ENCODE peak calls at places on chromosomes 2 and 18, in five cellular contexts. Y is HepG2, I is HEK293T, H is GM12878, C is SK-N-SH. L is an unnamed sample.

GRCh38 chr18:41731887-41732286 is 223.1 kb upstream of the PIK3C3 start:
- DNase-seq in Y (no peak), I (no peak), H (no peak), C (no peak), L (no peak)

GRCh38 chr18:78814321-78814720 is 165.3 kb upstream of the SALL3 start:
- DNase-seq in Y (peak), I (no peak), H (no peak), C (no peak), L (no peak)

GRCh38 chr2:85694052-85695025 is at the start of gene GNLY:
- DNase-seq in Y (no peak), I (no peak), H (no peak), C (no peak), L (no peak)

GRCh38 chr2:160289803-160290202 is 89.7 kb upstream of the ITGB6 start:
- DNase-seq in Y (no peak), I (no peak), H (no peak), C (no peak), L (no peak)

GRCh38 chr18:57502624-57503023 is 67.5 kb downstream of the ONECUT2 start:
- DNase-seq in Y (no peak), I (no peak), H (no peak), C (no peak), L (no peak)

GRCh38 chr2:73244580-73244979 is 10.5 kb downstream of the CCT7 start:
- DNase-seq in Y (no peak), I (no peak), H (no peak), C (no peak), L (no peak)

GRCh38 chr2:207141381-207141780 is 24.4 kb downstream of the KLF7 start:
- DNase-seq in Y (no peak), I (no peak), H (no peak), C (no peak), L (no peak)

GRCh38 chr2:37387143-37387835 is 42.9 kb downstream of the QPCT start:
- DNase-seq in Y (no peak), I (no peak), H (no peak), C (peak), L (no peak)

GRCh38 chr2:45578056-45578843 is 32.8 kb downstream of the SRBD1 start:
- DNase-seq in Y (peak), I (peak), H (no peak), C (peak), L (peak)

GRCh38 chr18:58247363-58247834 is 203.4 kb downstream of the NEDD4L start:
- DNase-seq in Y (no peak), I (no peak), H (no peak), C (no peak), L (no peak)

GRCh38 chr2:182541268-182541667 is 114.4 kb upstream of the PDE1A start:
- DNase-seq in Y (no peak), I (no peak), H (no peak), C (no peak), L (no peak)

GRCh38 chr2:47089083-47089464 is 66.0 kb downstream of the STPG4 start:
- DNase-seq in Y (peak), I (no peak), H (no peak), C (peak), L (peak)

GRCh38 chr18:3447035-3447894 is 2.7 kb upstream of the TGIF1 start:
- DNase-seq in Y (no peak), I (peak), H (no peak), C (peak), L (peak)

GRCh38 chr2:33212151-33212550 is 264.3 kb upstream of the RASGRP3 start:
- DNase-seq in Y (peak), I (peak), H (no peak), C (no peak), L (peak)

GRCh38 chr2:172995323-172996244 is 80.1 kb upstream of the MAP3K20 start:
- DNase-seq in Y (peak), I (no peak), H (no peak), C (no peak), L (no peak)

GRCh38 chr2:31475692-31476091 is 61.1 kb upstream of the XDH start:
- DNase-seq in Y (no peak), I (no peak), H (no peak), C (no peak), L (no peak)
- TF ChIP-seq FOXM1 in Y (no peak), I (no peak), H (no peak), C (no peak), L (no peak)

GRCh38 chr2:180980943-180981898 is 816 bp downstream of the UBE2E3 start:
- DNase-seq in Y (no peak), I (peak), H (no peak), C (no peak), L (no peak)
- TF ChIP-seq FOXM1 in Y (no peak), I (no peak), H (no peak), C (no peak), L (peak)

GRCh38 chr18:66873899-66874298 is 270.0 kb upstream of the CDH19 start:
- DNase-seq in Y (peak), I (no peak), H (no peak), C (no peak), L (no peak)
- TF ChIP-seq FOXM1 in Y (no peak), I (no peak), H (no peak), C (no peak), L (no peak)

DNA sequence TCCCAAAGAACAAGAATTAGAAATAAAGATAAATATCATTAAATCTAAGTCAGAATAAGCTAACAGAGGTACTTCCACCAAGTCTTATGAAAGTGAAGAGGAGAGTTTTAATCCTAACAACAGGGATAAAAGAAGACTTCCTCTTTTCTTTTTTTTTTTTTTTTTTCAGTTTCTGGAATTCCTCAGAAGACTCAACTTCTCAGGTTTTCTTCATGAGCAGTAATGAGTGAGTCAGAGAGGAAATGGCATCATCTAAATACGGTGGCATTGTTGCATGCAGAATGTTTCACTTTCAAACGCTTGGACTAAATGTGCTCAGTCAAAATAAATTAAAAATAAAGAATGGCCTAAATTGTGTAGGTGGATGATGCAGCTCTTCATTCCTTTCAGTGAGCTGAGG is 45.6 kb upstream of the ARHGAP15 start:
- DNase-seq in Y (no peak), I (no peak), H (no peak), C (no peak), L (no peak)
- TF ChIP-seq FOXM1 in Y (no peak), I (no peak), H (no peak), C (no peak), L (no peak)

L was measured in K562.